ENCODE peak calls at places on chromosomes 16 and 17, in six cellular contexts. M is ovary, Y is neural progenitor cell, W is adrenal gland, O is tibial nerve, P is PC-9. H is an unnamed sample. For H3K27me3, the result is how much of the 10 kb centered on the place peaks cover.

GRCh38 chr16:77558786-77559185 is 124.0 kb upstream of the ADAMTS18 start:
- DNase-seq in O (no peak), M (no peak), P (no peak), W (no peak), Y (no peak), H (no peak)

GRCh38 chr17:61235821-61236197 is 163.8 kb upstream of the TBX2 start:
- DNase-seq in P (no peak), Y (peak), O (no peak), W (no peak), M (no peak), H (no peak)

GRCh38 chr17:72122002-72122310 is 1.1 kb downstream of the SOX9 start:
- DNase-seq in M (no peak), Y (no peak), W (no peak), P (no peak), O (no peak), H (no peak)

GRCh38 chr16:48295493-48296281 is 48.3 kb upstream of the ABCC11 start:
- DNase-seq in O (no peak), Y (no peak), M (no peak), P (peak), W (no peak), H (no peak)

GRCh38 chr17:32191306-32191705 is 49.0 kb downstream of the RHOT1 start:
- DNase-seq in Y (no peak), O (no peak), M (no peak), P (no peak), W (no peak), H (no peak)

GRCh38 chr16:23072084-23072599 is 77.1 kb downstream of the USP31 start:
- DNase-seq in O (peak), Y (no peak), P (no peak), W (peak), M (peak), H (no peak)

GRCh38 chr17:62101519-62101918 is 36.4 kb upstream of the MED13 start:
- DNase-seq in O (no peak), W (no peak), Y (no peak), M (no peak), P (no peak), H (no peak)

GRCh38 chr17:9062399-9062902 is 41.1 kb downstream of the NTN1 start:
- DNase-seq in P (no peak), Y (no peak), W (no peak), M (no peak), O (no peak), H (no peak)

GRCh38 chr17:511833-512251 is 159.2 kb upstream of the RPH3AL start:
- DNase-seq in Y (no peak), M (no peak), O (no peak), W (no peak), P (no peak), H (no peak)

GRCh38 chr17:11730747-11731146 is 132.5 kb downstream of the DNAH9 start:
- DNase-seq in O (no peak), W (no peak), P (no peak), M (no peak), Y (no peak), H (no peak)

GRCh38 chr16:83742520-83742919 is 65.3 kb upstream of the HSBP1 start:
- DNase-seq in P (no peak), Y (no peak), W (no peak), M (no peak), O (no peak), H (no peak)

GRCh38 chr17:70288540-70289290 is 119.4 kb downstream of the KCNJ2 start:
- DNase-seq in M (no peak), Y (no peak), W (no peak), P (peak), O (no peak), H (no peak)

GRCh38 chr17:4945176-4945943 is 3.0 kb downstream of the PFN1 start:
- DNase-seq in P (peak), M (peak), Y (no peak), O (peak), W (peak), H (peak)

DNA sequence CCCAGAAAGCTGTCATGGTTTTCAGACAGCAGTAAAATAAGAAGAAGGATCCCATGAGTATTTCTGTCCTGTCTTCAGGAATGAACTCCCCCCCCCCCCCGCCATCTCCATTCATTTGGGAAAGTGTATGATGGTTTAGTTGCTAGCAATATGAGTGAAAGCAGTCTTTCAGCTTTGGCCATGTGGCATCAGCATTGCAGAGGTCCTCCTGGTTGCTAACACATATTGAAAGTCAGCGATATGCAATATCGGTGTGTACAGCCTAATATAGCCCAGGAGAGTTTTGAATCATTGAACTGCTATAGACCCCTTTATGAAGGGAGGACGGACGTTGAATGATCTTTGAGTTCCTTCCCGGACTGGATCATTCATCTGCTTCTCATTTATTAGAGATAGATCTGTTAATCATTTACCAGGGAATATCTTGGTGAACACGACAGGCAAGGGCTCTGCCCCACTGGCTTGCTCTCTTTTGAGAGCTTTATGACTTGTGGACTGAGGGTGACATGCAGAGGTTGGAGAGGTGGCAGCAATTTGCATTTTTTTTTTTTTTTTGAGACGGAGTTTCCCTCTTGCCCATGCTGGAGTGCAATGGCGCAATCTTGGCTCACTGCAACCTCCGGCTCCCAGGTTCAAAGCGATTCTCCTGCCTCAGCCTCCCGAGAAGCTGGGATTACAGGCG is 25.2 kb downstream of the DEF8 start:
- DNase-seq in M (no peak), P (no peak), W (no peak), O (no peak), Y (no peak), H (no peak)
- H3K4me3 ChIP-seq in M (peak), P (peak), W (no peak), O (no peak), Y (peak), H (no peak)

GRCh38 chr16:86575095-86575685 is 3.2 kb upstream of the FOXL1 start:
- DNase-seq in Y (no peak), O (no peak), M (no peak), W (no peak), P (no peak), H (no peak)
- H3K27me3 ChIP-seq in Y (half or more), O (half or more), M (under half), W (half or more), P (half or more), H (half or more)

DNA sequence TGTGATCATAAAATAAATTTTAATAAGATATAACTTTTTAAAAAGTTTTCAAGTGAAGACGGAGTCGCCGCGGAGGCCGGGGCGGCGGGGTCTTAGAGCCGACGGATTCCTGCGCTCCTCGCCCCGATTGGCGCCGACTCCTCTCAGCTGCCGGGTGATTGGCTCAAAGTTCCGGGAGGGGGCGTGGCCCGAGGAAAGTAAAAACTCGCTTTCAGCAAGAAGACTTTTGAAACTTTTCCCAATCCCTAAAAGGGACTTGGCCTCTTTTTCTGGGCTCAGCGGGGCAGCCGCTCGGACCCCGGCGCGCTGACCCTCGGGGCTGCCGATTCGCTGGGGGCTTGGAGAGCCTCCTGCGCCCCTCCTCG is at the start of gene FOXC2:
- DNase-seq in W (peak), P (no peak), Y (peak), O (peak), M (peak), H (peak)
- H3K4me3 ChIP-seq in W (peak), P (no peak), Y (peak), O (peak), M (peak), H (peak)

DNA sequence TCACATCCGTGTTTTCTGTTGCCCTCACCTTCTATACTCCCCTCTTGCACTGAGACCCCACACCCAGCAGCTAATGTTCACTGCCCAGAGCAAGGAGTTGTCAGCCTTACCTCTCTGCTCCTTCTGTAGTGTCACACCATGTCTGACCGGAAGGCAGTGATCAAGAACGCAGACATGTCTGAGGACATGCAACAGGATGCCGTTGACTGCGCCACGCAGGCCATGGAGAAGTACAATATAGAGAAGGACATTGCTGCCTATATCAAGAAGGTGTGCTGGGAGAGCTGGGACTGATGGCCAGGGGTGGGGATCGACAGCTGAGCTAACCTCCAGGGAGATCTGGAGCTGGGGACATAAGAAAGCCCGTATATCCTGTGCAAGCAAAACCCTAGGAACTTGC is 3.7 kb downstream of the DYNLL2 start:
- DNase-seq in Y (no peak), O (no peak), M (no peak), W (no peak), P (no peak), H (no peak)
- H3K27me3 ChIP-seq in Y (under half), O (under half), M (under half), W (under half), P (under half), H (under half)

GRCh38 chr16:90077240-90077756 is at the start of gene PRDM7:
- DNase-seq in O (peak), M (peak), W (peak), P (peak), Y (peak), H (peak)
- H3K4me3 ChIP-seq in O (peak), M (peak), W (no peak), P (peak), Y (peak), H (peak)

GRCh38 chr17:48149174-48150106 is 41.9 kb downstream of the SNX11 start:
- DNase-seq in W (no peak), P (no peak), M (no peak), Y (peak), O (no peak), H (peak)

GRCh38 chr17:48150602-48151001 is 43.0 kb downstream of the SNX11 start:
- DNase-seq in M (no peak), P (no peak), O (no peak), W (no peak), Y (no peak), H (no peak)

GRCh38 chr17:48148029-48148759 is 40.6 kb downstream of the SNX11 start:
- DNase-seq in M (no peak), W (no peak), O (no peak), P (no peak), Y (no peak), H (no peak)

GRCh38 chr17:48153711-48154642 is 46.4 kb downstream of the SNX11 start:
- DNase-seq in Y (peak), O (no peak), M (no peak), W (no peak), P (peak), H (peak)

GRCh38 chr17:48150107-48150463 is 42.5 kb downstream of the SNX11 start:
- DNase-seq in M (no peak), Y (no peak), P (no peak), O (no peak), W (no peak), H (no peak)
- H3K27me3 ChIP-seq in M (under half), Y (half or more), P (half or more), O (half or more), W (under half), H (under half)

DNA sequence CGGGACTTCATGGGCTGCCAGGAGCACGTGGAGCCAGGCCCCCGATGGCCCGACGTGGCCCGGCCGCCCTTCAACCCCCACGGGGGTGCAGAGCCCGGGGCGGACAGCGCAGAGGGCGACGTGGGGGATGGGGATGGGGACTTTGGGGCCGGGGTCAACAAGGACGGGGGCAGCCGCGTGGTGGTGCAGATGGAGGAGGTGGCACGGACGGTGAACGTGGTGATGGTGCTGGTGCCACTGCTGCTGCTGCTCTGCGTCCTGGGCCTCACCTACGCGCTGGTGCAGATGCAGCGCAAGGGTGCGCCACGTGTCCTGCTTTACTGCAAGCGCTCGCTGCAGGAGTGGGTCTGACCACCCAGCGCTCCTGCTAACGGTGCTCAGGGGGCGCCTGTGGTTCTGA is 19.5 kb downstream of the MMP15 start:
- DNase-seq in O (no peak), P (peak), M (no peak), Y (no peak), W (no peak), H (peak)
- H3K4me3 ChIP-seq in O (no peak), P (no peak), M (no peak), Y (no peak), W (no peak), H (no peak)

DNA sequence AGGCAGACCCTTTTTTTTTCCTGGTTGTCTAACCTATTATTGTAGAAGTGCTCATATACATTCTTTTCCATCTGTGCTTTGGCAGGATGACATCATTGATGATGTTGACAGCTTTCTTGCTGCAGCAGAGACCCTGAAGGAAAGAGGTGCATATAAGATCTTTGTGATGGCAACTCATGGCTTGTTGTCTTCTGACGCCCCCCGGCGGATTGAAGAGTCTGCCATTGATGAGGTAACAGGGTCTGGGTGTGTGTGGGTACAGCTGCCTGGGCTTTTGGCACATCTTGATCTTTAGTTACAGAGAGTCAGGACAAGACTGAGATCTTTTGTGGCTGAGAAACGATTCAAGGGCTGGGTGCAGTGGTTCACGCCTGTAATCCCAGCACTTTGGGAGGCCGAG is 23.2 kb upstream of the SLC5A10 start:
- DNase-seq in O (no peak), W (no peak), M (no peak), Y (no peak), P (no peak), H (peak)
- H3K27me3 ChIP-seq in O (under half), W (under half), M (under half), Y (under half), P (under half), H (under half)

H was measured in H7.